ENCODE peak calls at places on chromosomes 5 and 9, in four cellular contexts. M is HepG2, O is GM12878, A is K562. D is an unnamed sample.

GRCh38 chr9:93585695-93586094 is 9.3 kb downstream of the PHF2 start:
- DNase-seq in M (no peak), O (no peak), A (no peak), D (no peak)

GRCh38 chr5:172446336-172447051 is 7.8 kb downstream of the SH3PXD2B start:
- DNase-seq in M (no peak), O (no peak), A (no peak), D (no peak)

GRCh38 chr9:87909310-87910041 is 8.3 kb upstream of the SPATA31C1 start:
- DNase-seq in M (peak; percentile 40), O (no peak), A (no peak), D (no peak)

GRCh38 chr9:34961574-34962480 is 3.7 kb downstream of the PHF24 start:
- DNase-seq in M (no peak), O (no peak), A (no peak), D (no peak)

GRCh38 chr9:83959061-83959460 is 21.0 kb downstream of the HNRNPK start:
- DNase-seq in M (peak; percentile 69), O (no peak), A (no peak), D (no peak)

GRCh38 chr5:2748841-2749513 is 2.5 kb downstream of the IRX2 start:
- DNase-seq in M (no peak), O (no peak), A (no peak), D (no peak)

GRCh38 chr9:134316444-134317160 is 9.7 kb upstream of the RXRA start:
- DNase-seq in M (no peak), O (peak; percentile 23), A (peak; percentile 68), D (no peak)

GRCh38 chr9:2174911-2175310 is 159.8 kb downstream of the SMARCA2 start:
- DNase-seq in M (no peak), O (no peak), A (no peak), D (no peak)

GRCh38 chr5:88251048-88251711 is 17.5 kb downstream of the TMEM161B start:
- DNase-seq in M (no peak), O (no peak), A (no peak), D (no peak)

GRCh38 chr5:72065751-72066255 is 41.5 kb upstream of the MAP1B start:
- DNase-seq in M (no peak), O (no peak), A (no peak), D (peak; percentile 20)

GRCh38 chr5:150153957-150154617 is 1.6 kb downstream of the PDGFRB start:
- DNase-seq in M (peak; percentile 30), O (no peak), A (no peak), D (no peak)

GRCh38 chr5:133702773-133703770 is 90.7 kb upstream of the FSTL4 start:
- DNase-seq in M (no peak), O (no peak), A (no peak), D (no peak)

GRCh38 chr5:8943301-8943700 is 602.6 kb downstream of the SEMA5A start:
- DNase-seq in M (no peak), O (no peak), A (no peak), D (no peak)

GRCh38 chr9:35726876-35727438 is 5.0 kb downstream of the TLN1 start:
- DNase-seq in M (peak; percentile 35), O (no peak), A (no peak), D (no peak)

GRCh38 chr5:149210229-149210628 is 61.4 kb upstream of the AFAP1L1 start:
- DNase-seq in M (peak; percentile 44), O (no peak), A (peak; percentile 24), D (no peak)

GRCh38 chr5:127833999-127834953 is 131.1 kb downstream of the CCDC192 start:
- DNase-seq in M (no peak), O (no peak), A (no peak), D (no peak)

GRCh38 chr5:56900395-56900794 is 9.0 kb upstream of the SETD9 start:
- DNase-seq in M (no peak), O (no peak), A (no peak), D (no peak)

GRCh38 chr9:99030610-99031009 is 74.3 kb upstream of the TGFBR1 start:
- DNase-seq in M (no peak), O (no peak), A (no peak), D (no peak)

GRCh38 chr5:1161832-1162229 is 39.6 kb upstream of the SLC6A19 start:
- DNase-seq in M (no peak), O (no peak), A (no peak), D (no peak)

GRCh38 chr9:70587143-70587710 is 172.8 kb upstream of the KLF9 start:
- DNase-seq in M (no peak), O (no peak), A (no peak), D (no peak)

GRCh38 chr9:125747765-125748510 is 765 bp downstream of the PBX3 start:
- DNase-seq in M (no peak), O (no peak), A (peak; percentile 43), D (peak; percentile 34)

GRCh38 chr5:84568171-84568570 is 183.5 kb upstream of the EDIL3 start:
- DNase-seq in M (no peak), O (no peak), A (no peak), D (no peak)

GRCh38 chr9:27888661-27889295 is 315.5 kb upstream of the C9orf72 start:
- DNase-seq in M (peak; percentile 9), O (peak; percentile 4), A (peak; percentile 14), D (peak; percentile 39)

GRCh38 chr9:35085078-35085477 is 5.3 kb upstream of the FANCG start:
- DNase-seq in M (no peak), O (no peak), A (no peak), D (no peak)

GRCh38 chr5:35854248-35854647 is 2.4 kb upstream of the IL7R start:
- DNase-seq in M (no peak), O (no peak), A (no peak), D (no peak)

GRCh38 chr9:101114317-101114716 is 85.8 kb downstream of the PLPPR1 start:
- DNase-seq in M (no peak), O (no peak), A (no peak), D (no peak)

GRCh38 chr9:69877852-69878507 is 57.4 kb downstream of the CFAP95 start:
- DNase-seq in M (peak; percentile 43), O (no peak), A (no peak), D (peak; percentile 35)

GRCh38 chr5:131709043-131709442 is 74.0 kb upstream of the RAPGEF6 start:
- DNase-seq in M (no peak), O (no peak), A (no peak), D (no peak)

GRCh38 chr9:90970603-90971002 is 169.0 kb downstream of the SYK start:
- DNase-seq in M (no peak), O (no peak), A (no peak), D (no peak)

GRCh38 chr9:108443741-108444140 is 412.0 kb downstream of the ACTL7B start:
- DNase-seq in M (peak; percentile 35), O (no peak), A (no peak), D (no peak)

GRCh38 chr5:40960027-40960426 is 50.7 kb downstream of the C7 start:
- DNase-seq in M (no peak), O (no peak), A (no peak), D (no peak)

GRCh38 chr5:159184858-159185381 is 24.4 kb downstream of the RNF145 start:
- DNase-seq in M (no peak), O (no peak), A (no peak), D (no peak)

GRCh38 chr5:84191296-84191695 is 193.4 kb downstream of the EDIL3 start:
- DNase-seq in M (no peak), O (no peak), A (no peak), D (no peak)

GRCh38 chr5:160556886-160557285 is 135.2 kb downstream of the PTTG1 start:
- DNase-seq in M (no peak), O (no peak), A (no peak), D (no peak)

GRCh38 chr9:89350988-89351557 is 32.8 kb downstream of the SECISBP2 start:
- DNase-seq in M (peak; percentile 83), O (no peak), A (no peak), D (no peak)

DNA sequence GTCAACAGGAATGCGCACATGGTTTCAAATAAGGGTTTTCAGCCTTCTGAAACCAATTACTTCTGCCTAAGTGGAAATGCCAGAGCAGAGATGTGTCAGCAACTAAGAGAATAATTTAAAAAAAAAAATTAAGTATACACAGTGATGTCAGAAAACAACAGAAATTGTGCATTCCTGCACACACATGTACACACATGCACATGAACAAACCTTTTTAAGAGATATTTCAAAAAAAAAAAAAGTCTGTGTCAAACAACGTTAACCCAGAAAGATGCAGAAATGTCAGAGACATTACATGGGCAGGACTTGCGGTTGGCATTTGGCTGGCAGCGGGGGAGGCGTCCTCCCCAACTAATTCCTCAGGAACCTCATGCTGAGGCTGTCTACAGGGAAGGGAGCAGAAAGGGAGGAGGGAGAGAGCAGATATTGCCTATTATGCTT is 536.9 kb upstream of the WWC1 start:
- DNase-seq in M (no peak), O (no peak), A (no peak), D (no peak)
- TF ChIP-seq TARDBP in M (no peak), O (no peak), A (no peak), D (no peak)

DNA sequence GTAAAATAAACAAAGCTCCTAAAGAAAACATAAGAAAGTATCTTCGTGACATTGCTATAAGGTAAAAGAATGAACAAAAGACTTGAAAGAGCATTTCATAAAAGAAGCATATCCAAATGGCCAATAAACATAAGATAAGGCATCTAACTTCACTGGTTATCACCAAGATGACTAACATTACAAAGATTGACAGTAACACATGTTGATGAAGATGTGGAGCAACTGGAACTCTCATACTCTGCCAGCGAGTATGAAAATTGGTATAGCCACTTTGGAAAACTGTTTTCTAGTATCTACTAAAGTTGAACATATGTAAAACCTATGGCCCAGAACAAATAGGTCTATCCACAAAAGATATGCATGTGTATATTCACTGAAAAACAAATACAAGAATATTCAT is 150.5 kb downstream of the SNX18 start:
- DNase-seq in M (no peak), O (no peak), A (no peak), D (no peak)
- TF ChIP-seq TARDBP in M (no peak), O (no peak), A (no peak), D (no peak)

GRCh38 chr9:19430201-19430760 is 21.5 kb downstream of the ACER2 start:
- DNase-seq in M (no peak), O (no peak), A (no peak), D (no peak)

GRCh38 chr9:19429590-19429989 is 20.8 kb downstream of the ACER2 start:
- DNase-seq in M (no peak), O (no peak), A (no peak), D (no peak)

GRCh38 chr9:19432473-19432872 is 23.7 kb downstream of the ACER2 start:
- DNase-seq in M (no peak), O (no peak), A (no peak), D (no peak)

DNA sequence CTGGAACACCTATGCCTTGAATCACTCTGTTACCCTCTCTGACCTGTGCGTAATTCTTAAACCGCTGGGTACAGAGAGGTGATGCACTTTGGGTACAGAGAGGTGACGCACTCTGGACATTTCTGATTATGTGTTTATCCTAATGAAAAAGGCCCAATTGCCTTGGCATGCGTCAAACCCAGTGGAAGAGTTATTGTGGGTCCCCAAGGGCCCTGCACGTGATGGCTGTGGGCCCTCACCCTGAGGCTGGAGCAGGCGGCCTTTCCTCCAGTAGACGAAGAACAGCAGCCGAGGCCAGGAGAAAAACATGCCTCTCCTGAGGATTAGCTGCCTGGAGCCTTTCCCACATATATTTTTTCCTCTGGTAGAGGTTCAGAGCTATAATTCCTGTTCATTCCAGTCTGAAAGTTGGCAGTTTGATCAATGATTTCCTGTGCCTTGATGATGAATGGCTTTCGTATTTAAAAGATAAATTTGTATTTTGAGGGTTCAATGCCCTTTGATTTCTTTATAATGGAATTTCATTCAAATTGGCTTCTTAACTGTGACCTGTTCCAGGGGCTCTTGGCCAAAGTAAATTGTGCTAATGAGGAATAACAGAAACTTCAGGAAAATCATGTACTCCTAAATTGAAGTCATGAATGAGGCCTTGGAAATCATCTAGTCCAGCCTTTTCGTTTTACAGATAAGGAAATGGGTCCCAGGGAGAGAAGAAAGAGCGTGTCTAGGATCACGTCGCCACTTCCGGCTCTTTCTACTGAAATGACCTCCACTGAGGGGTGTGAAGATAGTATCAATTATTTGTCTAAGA is 22.8 kb downstream of the ACER2 start:
- DNase-seq in M (no peak), O (no peak), A (no peak), D (no peak)
- TF ChIP-seq TARDBP in M (no peak), O (no peak), A (no peak), D (no peak)

GRCh38 chr5:61327761-61328753 is 4.0 kb upstream of the ZSWIM6 start:
- DNase-seq in M (peak; percentile 56), O (peak; percentile 48), A (peak; percentile 13), D (no peak)
- TF ChIP-seq TARDBP in M (no peak), O (no peak), A (no peak), D (no peak)

D was measured in HEK293T.